ENCODE peak calls at places on chromosome 2, in five cellular contexts. One of them, this sample, is unnamed.

GRCh38 chr2:50582164-50582563 is 449.8 kb downstream of the NRXN1 start:
- DNase-seq in tibial artery: no peak
- DNase-seq in A549: no peak
- DNase-seq in fibroblast of pulmonary artery: no peak
- DNase-seq in stomach: no peak
- DNase-seq in this sample: peak

GRCh38 chr2:222805591-222806304 is 55.1 kb upstream of the ACSL3 start:
- DNase-seq in tibial artery: no peak
- DNase-seq in fibroblast of pulmonary artery: peak
- DNase-seq in A549: no peak
- DNase-seq in stomach: peak
- DNase-seq in this sample: no peak

GRCh38 chr2:233819884-233820765 is 34.2 kb downstream of the HJURP start:
- DNase-seq in A549: no peak
- DNase-seq in tibial artery: peak
- DNase-seq in fibroblast of pulmonary artery: no peak
- DNase-seq in stomach: peak
- DNase-seq in this sample: no peak

GRCh38 chr2:40606862-40607261 is 155.0 kb upstream of the SLC8A1 start:
- DNase-seq in fibroblast of pulmonary artery: no peak
- DNase-seq in stomach: no peak
- DNase-seq in A549: no peak
- DNase-seq in tibial artery: no peak
- DNase-seq in this sample: no peak

GRCh38 chr2:68612765-68613519 is 30.4 kb upstream of the PROKR1 start:
- DNase-seq in fibroblast of pulmonary artery: no peak
- DNase-seq in A549: no peak
- DNase-seq in tibial artery: no peak
- DNase-seq in stomach: no peak
- DNase-seq in this sample: no peak

GRCh38 chr2:53312721-53313120 is 454.9 kb upstream of the CHAC2 start:
- DNase-seq in fibroblast of pulmonary artery: no peak
- DNase-seq in stomach: no peak
- DNase-seq in A549: no peak
- DNase-seq in tibial artery: no peak
- DNase-seq in this sample: no peak

GRCh38 chr2:97752342-97753334 is 39.3 kb downstream of the ZAP70 start:
- DNase-seq in fibroblast of pulmonary artery: no peak
- DNase-seq in tibial artery: no peak
- DNase-seq in stomach: no peak
- DNase-seq in A549: no peak
- DNase-seq in this sample: no peak

GRCh38 chr2:178530625-178531142 is 50.4 kb downstream of the PLEKHA3 start:
- DNase-seq in fibroblast of pulmonary artery: no peak
- DNase-seq in stomach: no peak
- DNase-seq in A549: no peak
- DNase-seq in tibial artery: no peak
- DNase-seq in this sample: no peak

GRCh38 chr2:225083276-225083675 is 41.0 kb upstream of the DOCK10 start:
- DNase-seq in stomach: no peak
- DNase-seq in A549: no peak
- DNase-seq in fibroblast of pulmonary artery: no peak
- DNase-seq in tibial artery: no peak
- DNase-seq in this sample: no peak

GRCh38 chr2:16032282-16033031 is 92.1 kb downstream of the MYCN start:
- DNase-seq in fibroblast of pulmonary artery: no peak
- DNase-seq in tibial artery: no peak
- DNase-seq in stomach: no peak
- DNase-seq in A549: no peak
- DNase-seq in this sample: no peak

GRCh38 chr2:16033032-16033293 is 92.6 kb downstream of the MYCN start:
- DNase-seq in fibroblast of pulmonary artery: no peak
- DNase-seq in tibial artery: no peak
- DNase-seq in A549: no peak
- DNase-seq in stomach: no peak
- DNase-seq in this sample: no peak

GRCh38 chr2:16034975-16035746 is 94.8 kb downstream of the MYCN start:
- DNase-seq in fibroblast of pulmonary artery: no peak
- DNase-seq in A549: no peak
- DNase-seq in stomach: no peak
- DNase-seq in tibial artery: no peak
- DNase-seq in this sample: no peak

GRCh38 chr2:16035747-16036745 is 95.7 kb downstream of the MYCN start:
- DNase-seq in tibial artery: no peak
- DNase-seq in A549: no peak
- DNase-seq in fibroblast of pulmonary artery: no peak
- DNase-seq in stomach: no peak
- DNase-seq in this sample: no peak

GRCh38 chr2:16034151-16034974 is 94.0 kb downstream of the MYCN start:
- DNase-seq in A549: peak
- DNase-seq in stomach: no peak
- DNase-seq in tibial artery: no peak
- DNase-seq in fibroblast of pulmonary artery: no peak
- DNase-seq in this sample: no peak
- TF ChIP-seq CTCF in A549: no peak
- TF ChIP-seq CTCF in stomach: no peak
- TF ChIP-seq CTCF in tibial artery: no peak
- TF ChIP-seq CTCF in fibroblast of pulmonary artery: no peak
- TF ChIP-seq CTCF in this sample: no peak

GRCh38 chr2:238320246-238320647 is at the start of gene TRAF3IP1:
- DNase-seq in A549: peak
- DNase-seq in tibial artery: peak
- DNase-seq in stomach: peak
- DNase-seq in fibroblast of pulmonary artery: peak
- DNase-seq in this sample: peak
- TF ChIP-seq CTCF in A549: no peak
- TF ChIP-seq CTCF in tibial artery: no peak
- TF ChIP-seq CTCF in stomach: no peak
- TF ChIP-seq CTCF in fibroblast of pulmonary artery: no peak
- TF ChIP-seq CTCF in this sample: no peak

DNA sequence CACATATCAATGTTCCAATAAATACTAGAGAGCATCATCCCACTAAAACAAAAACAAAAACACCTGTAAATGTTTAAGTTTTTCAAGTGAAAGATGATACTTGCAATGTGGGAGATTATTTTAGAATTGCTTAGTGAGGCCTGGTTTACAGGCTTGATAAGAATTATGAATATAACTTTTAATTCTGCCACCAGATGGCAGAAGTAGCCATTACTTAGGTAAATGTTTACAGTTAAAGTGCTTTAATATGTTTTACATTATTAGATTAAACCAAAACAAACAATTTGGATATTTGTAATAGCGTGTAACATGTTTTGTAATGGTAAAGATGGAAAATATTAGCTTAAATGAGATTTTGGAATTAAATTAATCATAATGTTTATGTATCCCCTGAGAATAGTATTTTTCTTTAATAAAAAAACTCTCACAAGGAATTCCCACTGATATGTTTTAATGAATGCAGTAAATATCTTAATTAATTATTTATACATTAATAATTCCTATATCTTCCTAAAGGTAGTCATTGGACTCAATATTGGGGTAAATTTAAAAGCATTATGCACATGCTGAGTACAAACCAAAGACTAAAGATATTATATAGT is 522.0 kb downstream of the SPAG16 start:
- DNase-seq in tibial artery: no peak
- DNase-seq in stomach: no peak
- DNase-seq in fibroblast of pulmonary artery: peak
- DNase-seq in A549: peak
- DNase-seq in this sample: peak
- TF ChIP-seq CTCF in tibial artery: no peak
- TF ChIP-seq CTCF in stomach: no peak
- TF ChIP-seq CTCF in fibroblast of pulmonary artery: peak
- TF ChIP-seq CTCF in A549: peak
- TF ChIP-seq CTCF in this sample: peak

GRCh38 chr2:73904952-73905351 is 12.1 kb downstream of the ACTG2 start:
- DNase-seq in stomach: no peak
- DNase-seq in tibial artery: no peak
- DNase-seq in A549: no peak
- DNase-seq in fibroblast of pulmonary artery: no peak
- DNase-seq in this sample: no peak

GRCh38 chr2:73908689-73909652 is 16.2 kb downstream of the ACTG2 start:
- DNase-seq in fibroblast of pulmonary artery: no peak
- DNase-seq in A549: no peak
- DNase-seq in stomach: no peak
- DNase-seq in tibial artery: no peak
- DNase-seq in this sample: no peak

GRCh38 chr2:73906847-73907505 is 14.2 kb downstream of the ACTG2 start:
- DNase-seq in A549: no peak
- DNase-seq in fibroblast of pulmonary artery: no peak
- DNase-seq in stomach: no peak
- DNase-seq in tibial artery: no peak
- DNase-seq in this sample: no peak

GRCh38 chr2:73910873-73911547 is 15.7 kb upstream of the DGUOK start:
- DNase-seq in stomach: no peak
- DNase-seq in tibial artery: no peak
- DNase-seq in fibroblast of pulmonary artery: no peak
- DNase-seq in A549: no peak
- DNase-seq in this sample: no peak

GRCh38 chr2:73907840-73908452 is 15.1 kb downstream of the ACTG2 start:
- DNase-seq in fibroblast of pulmonary artery: no peak
- DNase-seq in A549: peak
- DNase-seq in stomach: no peak
- DNase-seq in tibial artery: no peak
- DNase-seq in this sample: no peak
- TF ChIP-seq CTCF in fibroblast of pulmonary artery: peak
- TF ChIP-seq CTCF in A549: no peak
- TF ChIP-seq CTCF in stomach: no peak
- TF ChIP-seq CTCF in tibial artery: no peak
- TF ChIP-seq CTCF in this sample: no peak

GRCh38 chr2:101114815-101115214 is 36.4 kb downstream of the TBC1D8 start:
- DNase-seq in stomach: no peak
- DNase-seq in A549: no peak
- DNase-seq in tibial artery: no peak
- DNase-seq in fibroblast of pulmonary artery: no peak
- DNase-seq in this sample: no peak
- TF ChIP-seq CTCF in stomach: no peak
- TF ChIP-seq CTCF in A549: no peak
- TF ChIP-seq CTCF in tibial artery: no peak
- TF ChIP-seq CTCF in fibroblast of pulmonary artery: no peak
- TF ChIP-seq CTCF in this sample: no peak

GRCh38 chr2:159549234-159549633 is 67.1 kb downstream of the BAZ2B start:
- DNase-seq in A549: no peak
- DNase-seq in tibial artery: no peak
- DNase-seq in fibroblast of pulmonary artery: peak
- DNase-seq in stomach: no peak
- DNase-seq in this sample: no peak

GRCh38 chr2:159555651-159556392 is 60.5 kb downstream of the BAZ2B start:
- DNase-seq in stomach: no peak
- DNase-seq in tibial artery: no peak
- DNase-seq in A549: no peak
- DNase-seq in fibroblast of pulmonary artery: no peak
- DNase-seq in this sample: no peak

GRCh38 chr2:159557437-159558034 is 58.8 kb downstream of the BAZ2B start:
- DNase-seq in A549: peak
- DNase-seq in fibroblast of pulmonary artery: no peak
- DNase-seq in tibial artery: no peak
- DNase-seq in stomach: no peak
- DNase-seq in this sample: no peak

GRCh38 chr2:159551811-159552210 is 64.5 kb downstream of the BAZ2B start:
- DNase-seq in stomach: no peak
- DNase-seq in fibroblast of pulmonary artery: no peak
- DNase-seq in tibial artery: no peak
- DNase-seq in A549: no peak
- DNase-seq in this sample: no peak

GRCh38 chr2:159553727-159554126 is 62.6 kb downstream of the BAZ2B start:
- DNase-seq in stomach: no peak
- DNase-seq in A549: no peak
- DNase-seq in tibial artery: no peak
- DNase-seq in fibroblast of pulmonary artery: no peak
- DNase-seq in this sample: no peak
- TF ChIP-seq CTCF in stomach: no peak
- TF ChIP-seq CTCF in A549: no peak
- TF ChIP-seq CTCF in tibial artery: no peak
- TF ChIP-seq CTCF in fibroblast of pulmonary artery: no peak
- TF ChIP-seq CTCF in this sample: no peak

This sample was measured in LNCaP clone FGC.